ENCODE peak calls at places on chromosomes 7 and 10, in five cellular contexts. F is GM23338, L is fibroblast of lung, U is PC-9, X is astrocyte. C is an unnamed sample.

GRCh38 chr10:100654835-100655759 is 90.3 kb upstream of the PAX2 start:
- DNase-seq in F (peak; percentile 66), L (no peak), U (no peak), X (no peak), C (no peak)

GRCh38 chr7:107387573-107388219 is 82.2 kb upstream of the GPR22 start:
- DNase-seq in F (peak; percentile 3), L (peak; percentile 89), U (no peak), X (peak; percentile 87), C (no peak)

GRCh38 chr10:20955355-20955893 is 58.3 kb upstream of the NEBL start:
- DNase-seq in F (no peak), L (no peak), U (no peak), X (no peak), C (no peak)

GRCh38 chr7:117086788-117087187 is 133.5 kb downstream of the ST7 start:
- DNase-seq in F (no peak), L (no peak), U (no peak), X (peak; percentile 53), C (no peak)

GRCh38 chr10:70565556-70566514 is 36.7 kb downstream of the PRF1 start:
- DNase-seq in F (no peak), L (no peak), U (no peak), X (no peak), C (no peak)

GRCh38 chr7:33873981-33874750 is 31.2 kb upstream of the BMPER start:
- DNase-seq in F (no peak), L (peak; percentile 49), U (peak; percentile 50), X (peak; percentile 80), C (peak; percentile 33)

GRCh38 chr7:112204776-112205347 is 1.3 kb downstream of the DOCK4 start:
- DNase-seq in F (no peak), L (peak; percentile 31), U (no peak), X (no peak), C (no peak)

GRCh38 chr10:75284097-75284485 is 48.3 kb upstream of the COMTD1 start:
- DNase-seq in F (no peak), L (no peak), U (no peak), X (no peak), C (no peak)

GRCh38 chr10:132712698-132713232 is 73.2 kb downstream of the NKX6-2 start:
- DNase-seq in F (no peak), L (no peak), U (no peak), X (no peak), C (no peak)

GRCh38 chr10:95183451-95184230 is 10.4 kb upstream of the ACSM6 start:
- DNase-seq in F (peak; percentile 91), L (peak; percentile 74), U (no peak), X (peak; percentile 57), C (peak; percentile 92)

GRCh38 chr7:117111532-117111931 is 158.2 kb downstream of the ST7 start:
- DNase-seq in F (no peak), L (no peak), U (no peak), X (no peak), C (no peak)

GRCh38 chr10:16950686-16951681 is 133.8 kb upstream of the RSU1 start:
- DNase-seq in F (peak; percentile 89), L (peak; percentile 38), U (no peak), X (peak; percentile 81), C (no peak)

GRCh38 chr7:75669579-75669978 is 69.2 kb downstream of the HIP1 start:
- DNase-seq in F (no peak), L (no peak), U (no peak), X (no peak), C (no peak)

GRCh38 chr10:86715836-86716235 is 40.6 kb upstream of the BMPR1A start:
- DNase-seq in F (no peak), L (no peak), U (no peak), X (no peak), C (no peak)

GRCh38 chr10:86716466-86716865 is 40.0 kb upstream of the BMPR1A start:
- DNase-seq in F (no peak), L (no peak), U (no peak), X (no peak), C (no peak)

GRCh38 chr10:86715156-86715795 is 41.1 kb upstream of the BMPR1A start:
- DNase-seq in F (no peak), L (no peak), U (no peak), X (no peak), C (no peak)

GRCh38 chr10:86721232-86721631 is 35.2 kb upstream of the BMPR1A start:
- DNase-seq in F (no peak), L (no peak), U (no peak), X (no peak), C (no peak)

GRCh38 chr10:86718556-86718955 is 37.9 kb upstream of the BMPR1A start:
- DNase-seq in F (no peak), L (no peak), U (no peak), X (no peak), C (no peak)
- H3K4me2 ChIP-seq in F (no peak overlapping the region), L (no peak overlapping the region), U (no peak overlapping the region), X (no peak overlapping the region), C (no peak overlapping the region)

DNA sequence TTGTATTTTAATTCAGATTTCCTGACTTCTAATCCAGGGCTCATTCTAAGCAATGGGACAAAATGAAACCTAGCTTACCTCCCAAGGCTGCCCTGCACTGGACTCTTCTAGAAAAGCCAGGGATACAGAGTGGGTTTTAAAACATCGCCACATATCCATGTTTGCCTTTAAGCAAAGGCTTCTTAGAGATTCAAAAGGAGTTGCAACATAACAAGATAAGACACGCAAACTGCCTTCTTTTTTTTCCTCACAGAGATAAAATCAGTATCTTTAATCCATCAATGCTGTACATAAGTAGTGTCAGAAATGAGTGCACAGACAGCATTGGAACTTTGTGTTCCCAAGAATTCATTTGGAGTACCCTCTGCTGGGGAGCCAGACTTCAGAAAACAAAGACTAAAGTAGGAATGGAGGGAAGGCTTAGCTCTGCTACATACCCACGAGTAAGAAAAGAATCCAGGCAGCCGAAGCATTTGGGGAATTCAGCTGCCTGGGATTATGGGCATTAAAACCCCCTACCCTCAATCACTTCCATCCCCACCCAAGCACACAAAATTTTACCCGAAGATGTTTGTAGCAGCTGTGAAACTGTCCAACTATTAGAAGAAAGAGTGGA is 427.8 kb downstream of the ARL4A start:
- DNase-seq in F (peak; percentile 62), L (peak; percentile 68), U (no peak), X (peak; percentile 20), C (peak; percentile 10)
- H3K4me2 ChIP-seq in F (peak overlapping the region; percentile 4), L (no peak overlapping the region), U (no peak overlapping the region), X (no peak overlapping the region), C (peak overlapping the region; percentile 30)

DNA sequence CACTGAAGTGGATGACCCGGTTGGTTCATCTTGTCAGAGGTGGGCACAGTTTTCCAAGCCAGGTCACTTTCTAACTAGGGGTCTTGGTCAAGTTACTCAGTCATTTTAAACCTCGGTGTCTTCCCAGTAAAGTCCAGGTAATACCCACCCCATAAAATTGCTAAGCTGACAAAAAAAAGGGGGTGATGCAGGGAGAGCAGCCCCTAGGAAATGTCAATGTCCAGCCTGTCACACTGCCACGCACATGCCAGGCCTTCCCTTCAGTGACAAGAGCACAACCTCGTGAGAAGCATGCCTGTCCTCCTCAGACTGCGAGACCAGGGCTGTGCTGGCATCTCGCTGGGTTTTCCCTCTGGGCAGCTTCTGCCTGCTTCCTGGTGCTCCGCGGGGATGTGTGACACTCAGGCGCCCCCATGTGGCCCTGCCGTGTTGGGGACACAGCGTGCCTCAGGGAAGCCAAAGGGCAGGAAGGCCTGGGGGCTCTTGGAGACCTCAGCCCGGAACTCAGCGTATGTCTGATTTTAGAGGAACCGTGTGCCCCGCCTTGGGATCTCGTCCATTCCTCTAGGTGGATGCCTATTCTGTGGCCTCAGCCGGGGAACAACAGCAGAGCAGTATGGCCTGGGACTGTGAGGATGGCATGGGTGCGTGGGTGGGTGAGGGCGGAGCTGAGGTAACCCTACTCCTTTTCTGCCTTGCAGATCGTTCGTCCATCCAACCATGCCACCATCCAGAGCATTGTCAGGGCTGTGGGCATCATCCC is 10.2 kb upstream of the GDF2 start:
- DNase-seq in F (peak; percentile 91), L (peak; percentile 66), U (peak; percentile 71), X (peak; percentile 18), C (peak; percentile 86)
- H3K4me2 ChIP-seq in F (no peak overlapping the region), L (no peak overlapping the region), U (peak overlapping the region; percentile 10), X (no peak overlapping the region), C (no peak overlapping the region)

GRCh38 chr10:24313233-24313632 is 104.3 kb downstream of the KIAA1217 start:
- DNase-seq in F (no peak), L (no peak), U (no peak), X (no peak), C (no peak)
- H3K4me2 ChIP-seq in F (no peak overlapping the region), L (no peak overlapping the region), U (no peak overlapping the region), X (no peak overlapping the region), C (no peak overlapping the region)

GRCh38 chr7:2451171-2452073 is 24.8 kb downstream of the GRIFIN start:
- DNase-seq in F (peak; percentile 90), L (peak; percentile 63), U (peak; percentile 67), X (no peak), C (peak; percentile 94)
- H3K4me2 ChIP-seq in F (peak overlapping the region; percentile 57), L (peak overlapping the region; percentile 45), U (peak overlapping the region; percentile 84), X (peak overlapping the region; percentile 82), C (peak overlapping the region; percentile 100)